ENCODE peak calls at places on chromosomes 16 and 17, in nine cellular contexts. S is AML-193; M is fibroblast of lung; P is activated CD4-positive, CD25-positive, alpha-beta regulatory T cell treated with anti-CD3 and anti-CD28 coated beads, Interleukin-2, amount 50 U/mL, for 16 hours; Z is GM12878; N is activated T-helper 9 cell treated with anti-CD3 and anti-CD28 coated beads, Interleukin-2, amount 50 U/mL, for 16 hours; Y is mucosa of gallbladder; K is heart right ventricle; I is activated T-helper 1 cell treated with anti-CD3 and anti-CD28 coated beads, Interleukin-2, amount 50 U/mL, for 16 hours. E is an unnamed sample.
A peak's percentile ranks its signal among the peaks of the same experiment; 100 is the strongest.

GRCh38 chr17:36936455-36936934 is 780 bp upstream of the LHX1 start:
- DNase-seq in K (no peak), I (no peak), M (no peak), P (no peak), N (no peak), Y (no peak), Z (no peak), S (no peak), E (peak; percentile 77)

GRCh38 chr16:8959921-8960787 is 3.6 kb downstream of the USP7 start:
- DNase-seq in Y (no peak), S (peak; percentile 42), I (no peak), K (no peak), Z (no peak), N (no peak), P (no peak), M (peak; percentile 29), E (no peak)

GRCh38 chr16:11972128-11972527 is 4.4 kb upstream of the SNX29 start:
- DNase-seq in S (peak; percentile 9), Z (no peak), N (no peak), I (no peak), Y (no peak), K (no peak), M (no peak), P (no peak), E (no peak)

GRCh38 chr16:66847533-66848057 is 3.4 kb downstream of the CA7 start:
- DNase-seq in I (no peak), N (no peak), M (no peak), S (no peak), P (no peak), Z (no peak), K (no peak), Y (no peak), E (no peak)

GRCh38 chr17:61414141-61414935 is 14.7 kb downstream of the TBX2 start:
- DNase-seq in M (peak; percentile 72), Y (no peak), K (no peak), Z (no peak), I (no peak), N (no peak), S (no peak), P (no peak), E (no peak)

GRCh38 chr17:55769625-55770000 is 18.8 kb downstream of the PCTP start:
- DNase-seq in K (no peak), S (no peak), M (peak; percentile 90), P (no peak), Z (no peak), Y (no peak), I (no peak), N (no peak), E (no peak)

GRCh38 chr17:77476006-77476405 is 335.2 kb downstream of the SEC14L1 start:
- DNase-seq in I (no peak), M (no peak), K (peak; percentile 20), S (no peak), Y (no peak), N (no peak), P (no peak), Z (no peak), E (no peak)

GRCh38 chr17:29114141-29114540 is 66.1 kb downstream of the MYO18A start:
- DNase-seq in N (no peak), P (no peak), I (no peak), S (no peak), Y (no peak), K (no peak), M (no peak), Z (no peak), E (no peak)

GRCh38 chr17:58302171-58302918 is 21.6 kb upstream of the MPO start:
- DNase-seq in N (no peak), M (no peak), K (no peak), I (no peak), S (no peak), P (no peak), Z (no peak), Y (peak; percentile 5), E (no peak)

GRCh38 chr16:48381201-48381600 is 4.0 kb downstream of the SIAH1 start:
- DNase-seq in Y (no peak), S (no peak), P (no peak), K (no peak), Z (no peak), I (no peak), M (peak; percentile 40), N (no peak), E (no peak)

GRCh38 chr17:81518113-81518784 is 5.7 kb upstream of the ACTG1 start:
- DNase-seq in N (no peak), Y (no peak), P (no peak), S (no peak), Z (no peak), M (peak; percentile 31), I (no peak), K (no peak), E (no peak)

GRCh38 chr17:76532072-76532651 is 5.3 kb downstream of the CYGB start:
- DNase-seq in M (no peak), N (no peak), I (no peak), Z (no peak), P (no peak), Y (no peak), K (no peak), S (no peak), E (no peak)

GRCh38 chr16:86590501-86591144 is 12.3 kb downstream of the FOXL1 start:
- DNase-seq in I (no peak), P (no peak), M (peak; percentile 89), S (no peak), N (no peak), Y (no peak), Z (no peak), K (no peak), E (no peak)

GRCh38 chr17:18974407-18975149 is 22.6 kb downstream of the SLC5A10 start:
- DNase-seq in Z (no peak), Y (no peak), N (no peak), M (no peak), K (no peak), I (no peak), S (no peak), P (no peak), E (no peak)

GRCh38 chr17:35053204-35053603 is 10.3 kb downstream of the RFFL start:
- DNase-seq in S (no peak), M (no peak), P (no peak), Y (no peak), I (no peak), Z (no peak), N (no peak), K (no peak), E (no peak)

GRCh38 chr17:38733315-38734234 is 3.4 kb downstream of the CISD3 start:
- DNase-seq in N (no peak), I (no peak), M (no peak), K (no peak), Z (no peak), Y (no peak), S (no peak), P (no peak), E (no peak)

GRCh38 chr17:81911277-81911961 is at the start of gene PCYT2:
- DNase-seq in I (peak; percentile 85), K (peak; percentile 92), P (peak; percentile 87), N (peak; percentile 91), M (peak; percentile 83), S (peak; percentile 76), Z (peak; percentile 45), Y (peak; percentile 93), E (peak; percentile 57)

GRCh38 chr17:18043491-18043890 is 4.3 kb downstream of the GID4 start:
- DNase-seq in I (no peak), S (no peak), P (no peak), M (peak; percentile 40), N (no peak), Y (no peak), K (no peak), Z (no peak), E (no peak)

GRCh38 chr17:77566566-77566965 is 391.9 kb upstream of the TNRC6C start:
- DNase-seq in N (no peak), Z (no peak), Y (no peak), S (no peak), M (no peak), P (no peak), K (no peak), I (no peak), E (no peak)

GRCh38 chr17:45050680-45051059 is 762 bp downstream of the DCAKD start:
- DNase-seq in P (no peak), S (no peak), N (peak; percentile 20), M (no peak), I (no peak), K (no peak), Y (no peak), Z (no peak), E (no peak)

GRCh38 chr17:954431-955164 is 25.0 kb downstream of the NXN start:
- DNase-seq in M (peak; percentile 28), Z (no peak), N (no peak), P (no peak), S (no peak), I (no peak), K (no peak), Y (peak; percentile 26), E (no peak)

GRCh38 chr17:64940055-64940454 is 20.8 kb upstream of the LRRC37A3 start:
- DNase-seq in M (no peak), I (no peak), Y (no peak), K (no peak), P (no peak), Z (no peak), N (no peak), S (no peak), E (no peak)

GRCh38 chr16:84836234-84836647 is 16.5 kb downstream of the CRISPLD2 start:
- DNase-seq in Z (no peak), P (no peak), M (peak; percentile 100), N (no peak), Y (peak; percentile 78), I (no peak), S (no peak), K (peak; percentile 77), E (no peak)

GRCh38 chr17:77733576-77734296 is 224.8 kb upstream of the TNRC6C start:
- DNase-seq in Z (no peak), K (no peak), I (no peak), P (no peak), M (no peak), S (no peak), N (no peak), Y (no peak), E (no peak)

GRCh38 chr17:38875477-38876080 is 5.7 kb downstream of the LASP1 start:
- DNase-seq in P (no peak), N (no peak), Z (no peak), I (no peak), M (no peak), Y (no peak), S (no peak), K (no peak), E (no peak)

GRCh38 chr16:11312718-11313492 is 31.8 kb upstream of the PRM1 start:
- DNase-seq in K (no peak), Y (peak; percentile 28), P (no peak), I (no peak), M (no peak), Z (no peak), S (no peak), N (no peak), E (no peak)

E was measured in NCI-H1436 treated with DMSO at 0.1 percent for 48 hours.